ENCODE peak calls at places on chromosomes 12 and 14, in five cellular contexts. V is A549, B is IMR-90, U is GM12878, W is SK-N-SH. S is an unnamed sample.

GRCh38 chr12:25550186-25550585 is 2.9 kb downstream of the LMNTD1 start:
- DNase-seq in V (no peak), W (no peak), U (no peak), B (peak; percentile 85), S (no peak)

GRCh38 chr14:35747379-35747778 is 61.7 kb downstream of the RALGAPA1 start:
- DNase-seq in V (peak; percentile 40), U (no peak), W (no peak), B (peak; percentile 61), S (no peak)

GRCh38 chr14:95549656-95550585 is 15.1 kb downstream of the GLRX5 start:
- DNase-seq in W (no peak), U (no peak), B (no peak), V (no peak), S (no peak)

GRCh38 chr14:77272261-77272660 is 1.3 kb upstream of the NGB start:
- DNase-seq in V (no peak), U (no peak), B (no peak), W (no peak), S (no peak)

GRCh38 chr14:103889313-103890051 is 38.8 kb upstream of the TDRD9 start:
- DNase-seq in U (no peak), V (no peak), B (peak; percentile 20), W (peak; percentile 35), S (peak; percentile 50)

GRCh38 chr12:52037248-52037861 is 13.9 kb upstream of the NR4A1 start:
- DNase-seq in W (peak; percentile 78), U (no peak), V (no peak), B (peak; percentile 46), S (peak; percentile 57)

GRCh38 chr12:105330938-105331804 is 680 bp downstream of the C12orf75 start:
- DNase-seq in V (peak; percentile 18), U (no peak), W (no peak), B (no peak), S (peak; percentile 14)

GRCh38 chr12:2363836-2364565 is 311.2 kb downstream of the CACNA1C start:
- DNase-seq in W (no peak), B (no peak), V (no peak), U (no peak), S (no peak)

GRCh38 chr12:6452908-6453630 is 1.2 kb downstream of the TAPBPL start:
- DNase-seq in U (no peak), W (no peak), V (no peak), B (no peak), S (no peak)

GRCh38 chr12:10031318-10031717 is 836 bp downstream of the CLEC9A start:
- DNase-seq in B (peak; percentile 24), U (no peak), V (peak; percentile 33), W (no peak), S (no peak)

GRCh38 chr12:43578782-43579181 is 26.8 kb upstream of the ADAMTS20 start:
- DNase-seq in W (no peak), V (no peak), B (peak; percentile 23), U (no peak), S (no peak)

GRCh38 chr12:120709976-120710804 is at the start of gene UNC119B:
- DNase-seq in V (peak; percentile 52), U (no peak), W (peak; percentile 96), B (peak; percentile 33), S (peak; percentile 90)

GRCh38 chr12:127680516-127680915 is 586.5 kb upstream of the TMEM132C start:
- DNase-seq in V (no peak), B (no peak), W (no peak), U (no peak), S (no peak)

GRCh38 chr12:27754795-27755194 is 25.2 kb upstream of the KLHL42 start:
- DNase-seq in V (no peak), B (no peak), W (no peak), U (no peak), S (no peak)

GRCh38 chr12:52612431-52613290 is 5.7 kb downstream of the KRT73 start:
- DNase-seq in U (no peak), W (no peak), V (no peak), B (no peak), S (no peak)

GRCh38 chr12:97112161-97112560 is 205.1 kb downstream of the NEDD1 start:
- DNase-seq in U (no peak), W (no peak), V (peak; percentile 2), B (no peak), S (no peak)

GRCh38 chr14:101716956-101717662 is 44.4 kb upstream of the PPP2R5C start:
- DNase-seq in W (no peak), V (no peak), U (no peak), B (no peak), S (no peak)

GRCh38 chr12:124036117-124037109 is 63.4 kb downstream of the ZNF664 start:
- DNase-seq in U (peak; percentile 27), V (peak; percentile 33), B (peak; percentile 44), W (peak; percentile 69), S (peak; percentile 57)

GRCh38 chr12:93164103-93164880 is 213.4 kb upstream of the NUDT4 start:
- DNase-seq in B (peak; percentile 45), U (no peak), W (no peak), V (no peak), S (no peak)

GRCh38 chr14:104967414-104968152 is 10.6 kb downstream of the AHNAK2 start:
- DNase-seq in U (no peak), W (peak; percentile 51), B (no peak), V (peak; percentile 36), S (no peak)

GRCh38 chr12:93314177-93314497 is 63.6 kb upstream of the NUDT4 start:
- DNase-seq in B (no peak), V (no peak), W (no peak), U (no peak), S (no peak)

GRCh38 chr12:57985685-57986084 is 44.3 kb downstream of the ATP23 start:
- DNase-seq in V (no peak), B (no peak), U (no peak), W (no peak), S (no peak)

GRCh38 chr12:81963026-81963425 is 203.9 kb upstream of the PPFIA2 start:
- DNase-seq in B (no peak), W (no peak), U (no peak), V (no peak), S (no peak)
- TF ChIP-seq RCOR1 in B (no peak), W (no peak), U (no peak), V (no peak), S (no peak)

GRCh38 chr12:112967858-112968257 is 10.5 kb upstream of the OAS2 start:
- DNase-seq in U (no peak), B (no peak), W (no peak), V (no peak), S (no peak)

GRCh38 chr12:112964067-112964670 is 14.2 kb upstream of the OAS2 start:
- DNase-seq in B (no peak), U (no peak), V (no peak), W (no peak), S (no peak)

GRCh38 chr12:112964915-112965314 is 13.4 kb upstream of the OAS2 start:
- DNase-seq in U (no peak), W (no peak), B (no peak), V (no peak), S (no peak)

GRCh38 chr12:112967306-112967705 is 11.0 kb upstream of the OAS2 start:
- DNase-seq in W (no peak), B (no peak), U (no peak), V (no peak), S (no peak)

DNA sequence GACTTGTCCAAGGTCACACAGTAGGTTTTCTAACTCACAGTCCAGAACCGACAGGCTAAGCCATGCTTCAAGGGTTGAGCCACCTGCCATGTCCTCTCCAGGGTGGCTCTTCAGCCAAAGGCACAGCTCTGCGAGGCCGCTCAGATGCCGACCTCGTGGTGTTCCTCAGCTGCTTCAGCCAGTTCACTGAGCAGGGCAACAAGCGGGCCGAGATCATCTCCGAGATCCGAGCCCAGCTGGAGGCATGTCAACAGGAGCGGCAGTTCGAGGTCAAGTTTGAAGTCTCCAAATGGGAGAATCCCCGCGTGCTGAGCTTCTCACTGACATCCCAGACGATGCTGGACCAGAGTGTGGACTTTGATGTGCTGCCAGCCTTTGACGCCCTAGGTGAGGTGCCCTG is 12.7 kb upstream of the OAS2 start:
- DNase-seq in B (no peak), U (no peak), W (no peak), V (no peak), S (no peak)
- TF ChIP-seq RCOR1 in B (no peak), U (no peak), W (no peak), V (no peak), S (no peak)

GRCh38 chr12:130456375-130457199 is 118.9 kb downstream of the PIWIL1 start:
- DNase-seq in W (no peak), V (no peak), B (no peak), U (no peak), S (no peak)
- TF ChIP-seq RCOR1 in W (no peak), V (no peak), B (no peak), U (no peak), S (no peak)

GRCh38 chr12:46450279-46450748 is 77.7 kb upstream of the SLC38A2 start:
- DNase-seq in W (no peak), V (no peak), B (no peak), U (no peak), S (peak; percentile 45)
- TF ChIP-seq RCOR1 in W (no peak), V (no peak), B (no peak), U (no peak), S (no peak)

GRCh38 chr14:71071042-71071441 is 163.8 kb downstream of the PCNX1 start:
- DNase-seq in W (no peak), U (no peak), V (no peak), B (no peak), S (no peak)

DNA sequence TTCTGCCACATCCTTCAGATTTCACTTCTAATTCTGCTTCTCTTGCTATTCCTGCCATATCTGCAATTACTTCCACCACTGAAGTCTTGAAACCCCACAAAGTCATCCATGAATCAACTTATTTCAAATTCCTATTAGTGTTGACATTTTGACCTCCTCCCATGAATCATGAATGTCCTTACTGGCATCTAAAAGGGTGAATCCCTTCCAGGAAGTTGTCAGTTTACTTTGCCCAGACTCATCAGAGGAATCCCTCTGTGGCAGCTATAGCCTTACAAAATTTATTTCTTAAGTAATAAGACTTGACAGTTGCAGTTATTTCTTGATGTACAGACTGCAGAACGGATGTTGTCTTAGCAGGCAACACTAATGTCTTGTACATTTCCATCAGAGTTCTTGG is 162.9 kb downstream of the PCNX1 start:
- DNase-seq in W (no peak), B (peak; percentile 35), V (peak; percentile 16), U (no peak), S (no peak)
- TF ChIP-seq RCOR1 in W (no peak), B (no peak), V (no peak), U (no peak), S (no peak)

DNA sequence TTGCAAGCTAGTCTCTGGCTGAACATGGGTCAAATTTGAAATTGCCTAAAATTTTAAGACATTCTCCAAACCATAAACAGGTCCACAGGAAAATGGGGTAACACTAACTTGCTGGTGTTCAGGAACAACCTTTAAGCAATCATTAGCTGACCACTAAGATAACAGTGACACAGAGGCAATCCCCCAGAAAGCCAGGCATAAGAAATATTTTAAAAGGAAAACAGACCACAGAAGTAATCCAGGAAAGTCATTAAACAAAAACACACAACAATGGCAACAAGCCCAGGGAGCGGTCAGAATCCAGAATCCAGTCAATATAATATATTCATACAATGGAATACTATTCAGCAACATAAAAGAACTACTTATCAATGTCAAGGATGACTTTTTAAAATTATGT is 59.1 kb downstream of the LRP6 start:
- DNase-seq in V (no peak), U (no peak), W (no peak), B (no peak), S (no peak)
- TF ChIP-seq RCOR1 in V (no peak), U (no peak), W (no peak), B (no peak), S (no peak)

GRCh38 chr12:38161123-38162000 is 155.2 kb upstream of the ALG10B start:
- DNase-seq in W (no peak), U (no peak), V (no peak), B (no peak), S (no peak)
- TF ChIP-seq RCOR1 in W (no peak), U (no peak), V (no peak), B (no peak), S (no peak)

GRCh38 chr12:117830471-117830870 is 138.3 kb downstream of the KSR2 start:
- DNase-seq in V (no peak), U (no peak), W (no peak), B (no peak), S (no peak)
- TF ChIP-seq RCOR1 in V (no peak), U (no peak), W (no peak), B (no peak), S (no peak)